ENCODE peak calls at places on chromosomes 1 and 21, in six cellular contexts. Z is IMR-90, X is mesenchymal stem cell, G is H1, B is neuronal stem cell, W is H9. T is an unnamed sample.

GRCh38 chr1:182599339-182599738 is 4.8 kb downstream of the RGS16 start:
- DNase-seq in Z (no peak), X (no peak), G (peak), B (no peak), W (peak), T (peak)

GRCh38 chr1:4803335-4803734 is 148.9 kb downstream of the AJAP1 start:
- DNase-seq in Z (no peak), X (no peak), G (no peak), B (no peak), W (no peak), T (no peak)

GRCh38 chr1:11772458-11772857 is 10.5 kb downstream of the C1orf167 start:
- DNase-seq in Z (no peak), X (no peak), G (no peak), B (no peak), W (no peak), T (no peak)

GRCh38 chr21:16563111-16563510 is 833.3 kb downstream of the USP25 start:
- DNase-seq in Z (no peak), X (no peak), G (no peak), B (no peak), W (no peak), T (no peak)

GRCh38 chr1:21509351-21510112 is at the start of gene ALPL:
- DNase-seq in Z (no peak), X (no peak), G (peak), B (peak), W (no peak), T (no peak)

GRCh38 chr1:94236021-94236491 is 1.3 kb downstream of the ARHGAP29 start:
- DNase-seq in Z (peak), X (no peak), G (no peak), B (peak), W (no peak), T (no peak)

GRCh38 chr1:33120436-33121231 is 39.7 kb downstream of the AZIN2 start:
- DNase-seq in Z (peak), X (no peak), G (peak), B (no peak), W (no peak), T (no peak)

GRCh38 chr1:89200668-89201488 is 2.1 kb upstream of the GBP4 start:
- DNase-seq in Z (no peak), X (no peak), G (no peak), B (no peak), W (no peak), T (no peak)

GRCh38 chr1:7931446-7931812 is 9.2 kb downstream of the TNFRSF9 start:
- DNase-seq in Z (no peak), X (no peak), G (no peak), B (no peak), W (no peak), T (no peak)

GRCh38 chr1:31272369-31272768 is 24.2 kb downstream of the SNRNP40 start:
- DNase-seq in Z (no peak), X (no peak), G (no peak), B (no peak), W (no peak), T (no peak)

GRCh38 chr1:203219171-203219570 is 10.3 kb downstream of the CHIT1 start:
- DNase-seq in Z (no peak), X (no peak), G (no peak), B (no peak), W (peak), T (no peak)

GRCh38 chr1:155325596-155325893 is 4.9 kb downstream of the RUSC1 start:
- DNase-seq in Z (no peak), X (no peak), G (no peak), B (no peak), W (no peak), T (no peak)

GRCh38 chr1:223846668-223847007 is 891 bp upstream of the TP53BP2 start:
- DNase-seq in Z (no peak), X (no peak), G (peak), B (no peak), W (no peak), T (no peak)

GRCh38 chr1:179883040-179883501 is 986 bp downstream of the TOR1AIP1 start:
- DNase-seq in Z (no peak), X (no peak), G (no peak), B (no peak), W (no peak), T (no peak)

GRCh38 chr1:245797592-245798366 is 643.0 kb downstream of the KIF26B start:
- DNase-seq in Z (no peak), X (no peak), G (peak), B (peak), W (peak), T (peak)

GRCh38 chr1:113389356-113389952 is 861 bp upstream of the MAGI3 start:
- DNase-seq in Z (no peak), X (no peak), G (no peak), B (no peak), W (no peak), T (peak)

GRCh38 chr1:200990114-200990513 is 33.4 kb downstream of the KIF21B start:
- DNase-seq in Z (no peak), X (no peak), G (no peak), B (no peak), W (no peak), T (no peak)

GRCh38 chr1:51328926-51329325 is 1.4 kb downstream of the TTC39A start:
- DNase-seq in Z (no peak), X (no peak), G (no peak), B (no peak), W (no peak), T (no peak)

GRCh38 chr1:94819945-94820746 is at the start of gene SLC44A3:
- DNase-seq in Z (peak), X (peak), G (peak), B (peak), W (peak), T (peak)

GRCh38 chr1:79547514-79547913 is 541.0 kb upstream of the ADGRL4 start:
- DNase-seq in Z (no peak), X (no peak), G (no peak), B (no peak), W (no peak), T (no peak)

GRCh38 chr1:212315184-212315583 is 30.0 kb downstream of the PPP2R5A start:
- DNase-seq in Z (no peak), X (no peak), G (no peak), B (no peak), W (no peak), T (no peak)
- H3K4ac ChIP-seq in Z (no peak), X (no peak), G (no peak), B (no peak), W (no peak), T (no peak)

DNA sequence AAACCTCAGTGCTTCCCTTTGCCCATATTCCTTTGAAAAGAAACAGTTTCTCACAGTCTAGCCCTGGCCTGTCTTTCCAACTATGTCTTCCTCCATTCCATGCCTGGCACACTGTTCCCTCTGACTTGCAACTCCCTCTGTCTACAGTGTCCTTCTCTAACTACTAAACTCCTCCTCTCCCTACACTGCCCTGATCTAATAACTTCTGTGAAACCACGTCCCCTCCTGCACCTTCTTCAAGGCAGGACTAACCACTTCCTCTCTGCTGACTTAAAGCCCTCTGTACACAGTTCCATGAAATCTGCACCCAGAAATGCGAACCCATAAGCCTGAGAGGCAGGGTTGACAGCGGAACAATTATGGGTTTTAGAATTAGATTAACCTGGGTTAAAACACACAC is 62.2 kb upstream of the ATP1B1 start:
- DNase-seq in Z (no peak), X (no peak), G (no peak), B (no peak), W (no peak), T (no peak)
- H3K4ac ChIP-seq in Z (no peak), X (no peak), G (no peak), B (no peak), W (no peak), T (no peak)

GRCh38 chr1:14884619-14885175 is 268.9 kb upstream of the TMEM51 start:
- DNase-seq in Z (no peak), X (no peak), G (no peak), B (no peak), W (no peak), T (no peak)

GRCh38 chr1:14888374-14888773 is 265.2 kb upstream of the TMEM51 start:
- DNase-seq in Z (no peak), X (no peak), G (no peak), B (no peak), W (no peak), T (no peak)

GRCh38 chr1:14887044-14887443 is 266.5 kb upstream of the TMEM51 start:
- DNase-seq in Z (no peak), X (no peak), G (no peak), B (no peak), W (no peak), T (no peak)

GRCh38 chr1:14889937-14890440 is 263.6 kb upstream of the TMEM51 start:
- DNase-seq in Z (no peak), X (no peak), G (no peak), B (no peak), W (no peak), T (no peak)

DNA sequence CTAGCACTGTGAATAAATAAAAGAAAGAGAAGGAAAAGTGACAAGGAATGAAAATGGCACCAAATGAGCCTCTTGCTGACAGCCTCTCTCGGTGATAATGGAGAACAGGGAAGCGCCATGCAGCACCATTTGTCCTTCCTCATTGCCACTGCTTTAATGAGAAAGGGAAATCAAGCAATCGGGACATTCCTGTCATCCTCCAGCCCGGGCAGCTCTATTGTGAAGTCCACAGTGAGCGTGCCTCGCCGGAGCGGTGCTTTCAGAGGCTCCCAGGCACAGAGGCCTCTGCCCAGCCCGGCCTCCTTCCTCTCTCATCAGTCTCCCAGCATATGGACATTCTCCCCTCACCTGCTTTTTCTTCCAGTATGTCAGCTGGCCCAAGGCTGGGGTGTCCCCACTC is 265.6 kb upstream of the TMEM51 start:
- DNase-seq in Z (no peak), X (no peak), G (no peak), B (peak), W (no peak), T (no peak)
- H3K4ac ChIP-seq in Z (no peak), X (no peak), G (no peak), B (no peak), W (no peak), T (no peak)

GRCh38 chr1:109876617-109877319 is 33.9 kb upstream of the CSF1 start:
- DNase-seq in Z (peak), X (peak), G (peak), B (no peak), W (peak), T (no peak)
- H3K4ac ChIP-seq in Z (peak), X (peak), G (no peak), B (peak), W (no peak), T (peak)

DNA sequence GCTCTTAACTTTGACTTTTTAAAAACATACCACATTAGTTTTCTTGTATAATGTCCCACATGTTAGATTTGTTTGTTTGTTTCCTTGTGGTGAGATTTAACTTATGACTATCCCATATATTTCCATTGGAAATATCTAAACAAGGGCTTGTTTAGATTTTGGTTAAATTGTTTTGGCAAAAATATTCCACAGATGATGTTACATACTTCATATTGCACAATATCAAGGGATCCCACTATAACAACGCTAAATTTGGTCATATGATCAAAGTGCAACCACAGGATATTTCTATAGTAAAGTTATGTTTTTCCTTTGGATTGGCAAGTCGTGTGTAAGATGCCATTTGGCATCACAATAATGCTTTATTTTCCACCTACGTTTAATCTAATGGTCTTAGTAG is 396.7 kb downstream of the TGFB2 start:
- DNase-seq in Z (peak), X (peak), G (no peak), B (no peak), W (no peak), T (no peak)
- H3K4ac ChIP-seq in Z (no peak), X (no peak), G (no peak), B (no peak), W (no peak), T (no peak)

GRCh38 chr1:240031414-240031813 is 60.3 kb upstream of the FMN2 start:
- DNase-seq in Z (peak), X (peak), G (no peak), B (no peak), W (no peak), T (peak)

GRCh38 chr1:240030236-240030635 is 61.4 kb upstream of the FMN2 start:
- DNase-seq in Z (peak), X (no peak), G (no peak), B (no peak), W (no peak), T (no peak)

GRCh38 chr1:240036526-240036925 is 55.2 kb upstream of the FMN2 start:
- DNase-seq in Z (no peak), X (no peak), G (no peak), B (no peak), W (no peak), T (no peak)

GRCh38 chr1:240031009-240031408 is 60.7 kb upstream of the FMN2 start:
- DNase-seq in Z (peak), X (peak), G (no peak), B (no peak), W (no peak), T (peak)

DNA sequence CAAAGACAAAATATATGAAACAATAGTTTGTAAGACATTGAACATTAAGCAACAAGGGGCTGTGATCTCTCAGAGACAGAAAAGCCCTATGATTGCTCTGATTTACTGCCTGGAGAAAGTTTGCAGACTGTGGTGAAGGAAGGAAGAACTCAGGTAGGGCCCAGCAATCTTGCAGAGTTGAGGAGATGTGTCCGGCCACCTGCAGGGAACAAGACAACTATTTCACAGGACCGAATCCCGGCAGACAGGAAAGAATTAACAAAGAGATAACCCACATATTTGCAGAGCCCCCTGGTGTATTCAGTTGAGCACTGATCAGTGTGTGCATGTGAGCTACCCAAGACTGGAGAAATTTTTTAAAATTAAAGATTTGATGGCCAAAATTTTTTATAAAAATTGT is 58.3 kb upstream of the FMN2 start:
- DNase-seq in Z (no peak), X (no peak), G (no peak), B (no peak), W (no peak), T (no peak)
- H3K4ac ChIP-seq in Z (peak), X (no peak), G (no peak), B (no peak), W (no peak), T (no peak)

T was measured in trophoblast cell.